ENCODE peak calls at places on chromosomes 5 and 9, in nine cellular contexts. One of them, this sample, is unnamed.

GRCh38 chr5:99900302-99900811 is 634.8 kb upstream of the FAM174A start:
- DNase-seq in mammary epithelial cell: peak
- DNase-seq in fibroblast of the aortic adventitia: no peak
- DNase-seq in AG09309: no peak
- DNase-seq in spleen: no peak
- DNase-seq in choroid plexus epithelial cell: peak
- DNase-seq in brain microvascular endothelial cell: peak
- DNase-seq in fibroblast of lung: peak
- DNase-seq in cardiac fibroblast: no peak
- DNase-seq in this sample: no peak

GRCh38 chr9:86652696-86653095 is 294.6 kb downstream of the GAS1 start:
- DNase-seq in mammary epithelial cell: no peak
- DNase-seq in fibroblast of the aortic adventitia: peak
- DNase-seq in AG09309: peak
- DNase-seq in spleen: no peak
- DNase-seq in choroid plexus epithelial cell: no peak
- DNase-seq in brain microvascular endothelial cell: no peak
- DNase-seq in fibroblast of lung: no peak
- DNase-seq in cardiac fibroblast: no peak
- DNase-seq in this sample: no peak

GRCh38 chr5:83683836-83684235 is 36.8 kb downstream of the HAPLN1 start:
- DNase-seq in mammary epithelial cell: no peak
- DNase-seq in fibroblast of the aortic adventitia: no peak
- DNase-seq in AG09309: no peak
- DNase-seq in spleen: no peak
- DNase-seq in choroid plexus epithelial cell: no peak
- DNase-seq in brain microvascular endothelial cell: no peak
- DNase-seq in fibroblast of lung: no peak
- DNase-seq in cardiac fibroblast: no peak
- DNase-seq in this sample: no peak

GRCh38 chr5:56951131-56951945 is 585 bp downstream of the MIER3 start:
- DNase-seq in mammary epithelial cell: peak
- DNase-seq in fibroblast of the aortic adventitia: peak
- DNase-seq in AG09309: no peak
- DNase-seq in spleen: peak
- DNase-seq in choroid plexus epithelial cell: peak
- DNase-seq in brain microvascular endothelial cell: no peak
- DNase-seq in fibroblast of lung: no peak
- DNase-seq in cardiac fibroblast: peak
- DNase-seq in this sample: peak

GRCh38 chr5:101458587-101458986 is 555.5 kb upstream of the ST8SIA4 start:
- DNase-seq in mammary epithelial cell: no peak
- DNase-seq in fibroblast of the aortic adventitia: no peak
- DNase-seq in AG09309: no peak
- DNase-seq in spleen: no peak
- DNase-seq in choroid plexus epithelial cell: no peak
- DNase-seq in brain microvascular endothelial cell: no peak
- DNase-seq in fibroblast of lung: no peak
- DNase-seq in cardiac fibroblast: no peak
- DNase-seq in this sample: no peak

GRCh38 chr9:17521456-17521855 is 57.4 kb upstream of the SH3GL2 start:
- DNase-seq in mammary epithelial cell: no peak
- DNase-seq in fibroblast of the aortic adventitia: no peak
- DNase-seq in AG09309: no peak
- DNase-seq in spleen: no peak
- DNase-seq in choroid plexus epithelial cell: no peak
- DNase-seq in brain microvascular endothelial cell: no peak
- DNase-seq in fibroblast of lung: no peak
- DNase-seq in cardiac fibroblast: no peak
- DNase-seq in this sample: no peak

GRCh38 chr5:58360794-58361193 is 99.1 kb downstream of the PLK2 start:
- DNase-seq in mammary epithelial cell: no peak
- DNase-seq in fibroblast of the aortic adventitia: no peak
- DNase-seq in AG09309: no peak
- DNase-seq in spleen: no peak
- DNase-seq in choroid plexus epithelial cell: no peak
- DNase-seq in brain microvascular endothelial cell: no peak
- DNase-seq in fibroblast of lung: no peak
- DNase-seq in cardiac fibroblast: no peak
- DNase-seq in this sample: no peak

GRCh38 chr5:135269828-135270545 is 129.0 kb downstream of the MACROH2A1 start:
- DNase-seq in mammary epithelial cell: no peak
- DNase-seq in fibroblast of the aortic adventitia: peak
- DNase-seq in AG09309: peak
- DNase-seq in spleen: no peak
- DNase-seq in choroid plexus epithelial cell: peak
- DNase-seq in brain microvascular endothelial cell: peak
- DNase-seq in fibroblast of lung: peak
- DNase-seq in cardiac fibroblast: no peak
- DNase-seq in this sample: no peak

GRCh38 chr5:119368238-119368630 is 12.4 kb downstream of the TNFAIP8 start:
- DNase-seq in mammary epithelial cell: no peak
- DNase-seq in fibroblast of the aortic adventitia: no peak
- DNase-seq in AG09309: no peak
- DNase-seq in spleen: no peak
- DNase-seq in choroid plexus epithelial cell: no peak
- DNase-seq in brain microvascular endothelial cell: no peak
- DNase-seq in fibroblast of lung: no peak
- DNase-seq in cardiac fibroblast: no peak
- DNase-seq in this sample: no peak

GRCh38 chr9:29556317-29556716 is 1983.0 kb upstream of the C9orf72 start:
- DNase-seq in mammary epithelial cell: peak
- DNase-seq in fibroblast of the aortic adventitia: peak
- DNase-seq in AG09309: no peak
- DNase-seq in spleen: no peak
- DNase-seq in choroid plexus epithelial cell: peak
- DNase-seq in brain microvascular endothelial cell: peak
- DNase-seq in fibroblast of lung: peak
- DNase-seq in cardiac fibroblast: peak
- DNase-seq in this sample: no peak

GRCh38 chr9:110047955-110048472 is 159.9 kb downstream of the C9orf152 start:
- DNase-seq in mammary epithelial cell: no peak
- DNase-seq in fibroblast of the aortic adventitia: no peak
- DNase-seq in AG09309: no peak
- DNase-seq in spleen: peak
- DNase-seq in choroid plexus epithelial cell: no peak
- DNase-seq in brain microvascular endothelial cell: no peak
- DNase-seq in fibroblast of lung: no peak
- DNase-seq in cardiac fibroblast: no peak
- DNase-seq in this sample: peak

GRCh38 chr5:92912280-92912679 is 668.7 kb downstream of the NR2F1-AS1 start:
- DNase-seq in mammary epithelial cell: no peak
- DNase-seq in fibroblast of the aortic adventitia: no peak
- DNase-seq in AG09309: no peak
- DNase-seq in spleen: no peak
- DNase-seq in choroid plexus epithelial cell: no peak
- DNase-seq in brain microvascular endothelial cell: no peak
- DNase-seq in fibroblast of lung: no peak
- DNase-seq in cardiac fibroblast: no peak
- DNase-seq in this sample: no peak

GRCh38 chr5:82793808-82794419 is 283.3 kb downstream of the TMEM167A start:
- DNase-seq in mammary epithelial cell: no peak
- DNase-seq in fibroblast of the aortic adventitia: peak
- DNase-seq in AG09309: no peak
- DNase-seq in spleen: no peak
- DNase-seq in choroid plexus epithelial cell: peak
- DNase-seq in brain microvascular endothelial cell: peak
- DNase-seq in fibroblast of lung: peak
- DNase-seq in cardiac fibroblast: peak
- DNase-seq in this sample: peak

GRCh38 chr5:99795026-99795425 is 740.1 kb upstream of the FAM174A start:
- DNase-seq in mammary epithelial cell: no peak
- DNase-seq in fibroblast of the aortic adventitia: no peak
- DNase-seq in AG09309: no peak
- DNase-seq in spleen: no peak
- DNase-seq in choroid plexus epithelial cell: peak
- DNase-seq in brain microvascular endothelial cell: no peak
- DNase-seq in fibroblast of lung: peak
- DNase-seq in cardiac fibroblast: no peak
- DNase-seq in this sample: no peak

GRCh38 chr9:134916161-134916665 is 1.5 kb downstream of the FCN1 start:
- DNase-seq in mammary epithelial cell: no peak
- DNase-seq in fibroblast of the aortic adventitia: no peak
- DNase-seq in AG09309: no peak
- DNase-seq in spleen: peak
- DNase-seq in choroid plexus epithelial cell: no peak
- DNase-seq in brain microvascular endothelial cell: no peak
- DNase-seq in fibroblast of lung: no peak
- DNase-seq in cardiac fibroblast: no peak
- DNase-seq in this sample: no peak

GRCh38 chr9:106830527-106831140 is 32.3 kb upstream of the ZNF462 start:
- DNase-seq in mammary epithelial cell: peak
- DNase-seq in fibroblast of the aortic adventitia: no peak
- DNase-seq in AG09309: no peak
- DNase-seq in spleen: no peak
- DNase-seq in choroid plexus epithelial cell: no peak
- DNase-seq in brain microvascular endothelial cell: no peak
- DNase-seq in fibroblast of lung: no peak
- DNase-seq in cardiac fibroblast: no peak
- DNase-seq in this sample: no peak

GRCh38 chr5:100273846-100274580 is 261.2 kb upstream of the FAM174A start:
- DNase-seq in mammary epithelial cell: no peak
- DNase-seq in fibroblast of the aortic adventitia: no peak
- DNase-seq in AG09309: no peak
- DNase-seq in spleen: no peak
- DNase-seq in choroid plexus epithelial cell: no peak
- DNase-seq in brain microvascular endothelial cell: no peak
- DNase-seq in fibroblast of lung: no peak
- DNase-seq in cardiac fibroblast: no peak
- DNase-seq in this sample: no peak

GRCh38 chr9:134384811-134385479 is 58.7 kb downstream of the RXRA start:
- DNase-seq in mammary epithelial cell: no peak
- DNase-seq in fibroblast of the aortic adventitia: no peak
- DNase-seq in AG09309: no peak
- DNase-seq in spleen: no peak
- DNase-seq in choroid plexus epithelial cell: no peak
- DNase-seq in brain microvascular endothelial cell: no peak
- DNase-seq in fibroblast of lung: no peak
- DNase-seq in cardiac fibroblast: no peak
- DNase-seq in this sample: no peak

DNA sequence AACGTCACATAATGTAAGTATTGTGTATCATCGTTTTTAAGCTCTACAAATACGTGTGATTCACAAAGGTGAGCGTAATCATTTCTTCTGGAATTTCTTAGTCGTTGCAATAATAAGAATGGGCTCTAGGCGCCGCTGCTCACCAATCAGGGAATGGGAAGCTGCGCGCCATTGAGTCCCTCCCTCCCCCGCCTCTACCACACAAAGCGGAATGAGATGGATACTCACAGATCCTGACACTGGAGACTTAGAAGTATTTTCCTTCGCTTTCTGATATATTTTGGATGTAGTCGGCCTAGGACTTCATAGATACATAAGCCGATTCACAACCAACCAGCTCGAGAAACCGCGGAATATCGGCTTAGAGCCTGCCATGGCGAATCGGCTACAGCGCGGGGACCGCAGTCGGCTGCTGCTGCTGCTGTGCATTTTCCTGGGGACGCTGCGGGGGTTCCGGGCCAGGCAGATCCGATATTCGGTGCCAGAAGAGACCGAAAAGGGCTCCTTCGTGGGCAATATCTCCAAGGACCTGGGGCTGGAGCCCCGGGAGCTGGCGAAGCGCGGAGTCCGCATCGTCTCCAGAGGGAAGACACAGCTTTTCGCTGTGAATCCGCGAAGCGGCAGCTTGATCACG is at the start of gene PCDHGA11:
- DNase-seq in mammary epithelial cell: peak
- DNase-seq in fibroblast of the aortic adventitia: peak
- DNase-seq in AG09309: no peak
- DNase-seq in spleen: no peak
- DNase-seq in choroid plexus epithelial cell: peak
- DNase-seq in brain microvascular endothelial cell: peak
- DNase-seq in fibroblast of lung: peak
- DNase-seq in cardiac fibroblast: peak
- DNase-seq in this sample: no peak
- TF ChIP-seq CTCF in mammary epithelial cell: peak
- TF ChIP-seq CTCF in fibroblast of the aortic adventitia: peak
- TF ChIP-seq CTCF in AG09309: peak
- TF ChIP-seq CTCF in spleen: peak
- TF ChIP-seq CTCF in choroid plexus epithelial cell: peak
- TF ChIP-seq CTCF in brain microvascular endothelial cell: peak
- TF ChIP-seq CTCF in fibroblast of lung: peak
- TF ChIP-seq CTCF in cardiac fibroblast: peak
- TF ChIP-seq CTCF in this sample: no peak

GRCh38 chr9:37682951-37683350 is 32.2 kb downstream of the FRMPD1 start:
- DNase-seq in mammary epithelial cell: no peak
- DNase-seq in fibroblast of the aortic adventitia: no peak
- DNase-seq in AG09309: no peak
- DNase-seq in spleen: no peak
- DNase-seq in choroid plexus epithelial cell: no peak
- DNase-seq in brain microvascular endothelial cell: no peak
- DNase-seq in fibroblast of lung: no peak
- DNase-seq in cardiac fibroblast: no peak
- DNase-seq in this sample: no peak
- TF ChIP-seq CTCF in mammary epithelial cell: no peak
- TF ChIP-seq CTCF in fibroblast of the aortic adventitia: no peak
- TF ChIP-seq CTCF in AG09309: no peak
- TF ChIP-seq CTCF in spleen: no peak
- TF ChIP-seq CTCF in choroid plexus epithelial cell: no peak
- TF ChIP-seq CTCF in brain microvascular endothelial cell: no peak
- TF ChIP-seq CTCF in fibroblast of lung: no peak
- TF ChIP-seq CTCF in cardiac fibroblast: no peak
- TF ChIP-seq CTCF in this sample: no peak

DNA sequence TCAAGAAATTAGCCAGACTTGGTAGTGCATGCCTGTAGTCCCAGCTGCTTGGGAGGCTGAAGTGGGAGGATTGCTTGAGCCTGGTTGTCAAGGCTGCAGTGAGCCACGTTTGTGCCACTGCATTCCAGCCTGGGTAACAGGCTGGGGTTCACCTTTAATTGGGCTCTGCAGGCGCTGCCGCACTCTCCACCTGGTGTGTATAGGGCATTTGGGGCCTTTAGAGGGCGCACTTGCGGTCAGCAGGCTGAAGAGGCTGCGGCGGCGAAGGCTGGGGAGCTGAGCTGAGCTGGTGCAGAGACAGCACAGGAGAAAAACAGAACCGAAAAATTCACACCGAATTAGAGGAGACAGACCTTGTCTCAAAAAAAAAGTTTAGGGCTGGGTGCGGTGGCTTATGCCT is 31.2 kb downstream of the CDK7 start:
- DNase-seq in mammary epithelial cell: no peak
- DNase-seq in fibroblast of the aortic adventitia: no peak
- DNase-seq in AG09309: no peak
- DNase-seq in spleen: peak
- DNase-seq in choroid plexus epithelial cell: peak
- DNase-seq in brain microvascular endothelial cell: no peak
- DNase-seq in fibroblast of lung: no peak
- DNase-seq in cardiac fibroblast: peak
- DNase-seq in this sample: peak
- TF ChIP-seq CTCF in mammary epithelial cell: peak
- TF ChIP-seq CTCF in fibroblast of the aortic adventitia: peak
- TF ChIP-seq CTCF in AG09309: peak
- TF ChIP-seq CTCF in spleen: no peak
- TF ChIP-seq CTCF in choroid plexus epithelial cell: peak
- TF ChIP-seq CTCF in brain microvascular endothelial cell: peak
- TF ChIP-seq CTCF in fibroblast of lung: no peak
- TF ChIP-seq CTCF in cardiac fibroblast: peak
- TF ChIP-seq CTCF in this sample: peak

DNA sequence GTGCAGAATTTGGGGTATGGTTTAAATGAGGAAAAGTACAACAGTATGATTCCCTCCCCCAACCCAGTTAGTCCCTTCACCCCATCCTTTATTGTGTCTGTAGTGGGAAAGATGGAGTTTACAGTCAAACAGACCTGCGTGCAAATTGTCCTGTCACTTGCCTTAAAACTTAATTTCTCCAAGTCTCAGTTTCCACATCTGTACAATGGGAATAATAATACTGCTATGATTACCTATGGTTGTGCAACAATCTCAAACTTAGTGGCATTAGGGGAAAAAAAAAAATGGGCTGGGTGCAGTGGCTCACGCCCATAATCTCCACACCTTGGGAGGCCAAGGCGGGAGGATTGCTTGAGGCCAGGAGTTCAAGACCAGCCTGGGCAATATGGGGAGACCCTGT is 35.8 kb upstream of the CTNNA1 start:
- DNase-seq in mammary epithelial cell: no peak
- DNase-seq in fibroblast of the aortic adventitia: no peak
- DNase-seq in AG09309: no peak
- DNase-seq in spleen: no peak
- DNase-seq in choroid plexus epithelial cell: no peak
- DNase-seq in brain microvascular endothelial cell: no peak
- DNase-seq in fibroblast of lung: no peak
- DNase-seq in cardiac fibroblast: no peak
- DNase-seq in this sample: no peak
- TF ChIP-seq CTCF in mammary epithelial cell: no peak
- TF ChIP-seq CTCF in fibroblast of the aortic adventitia: no peak
- TF ChIP-seq CTCF in AG09309: no peak
- TF ChIP-seq CTCF in spleen: no peak
- TF ChIP-seq CTCF in choroid plexus epithelial cell: no peak
- TF ChIP-seq CTCF in brain microvascular endothelial cell: no peak
- TF ChIP-seq CTCF in fibroblast of lung: no peak
- TF ChIP-seq CTCF in cardiac fibroblast: no peak
- TF ChIP-seq CTCF in this sample: no peak